ENCODE peak calls at places on chromosome X, in eight cellular contexts. W, R, U, T, Z, N, L and H are unnamed samples.

GRCh38 chrX:155279873-155280272 is 15.6 kb upstream of the RAB39B start:
- DNase-seq in W (no peak), R (no peak), U (no peak), T (no peak), Z (no peak), N (no peak), L (no peak), H (no peak)

GRCh38 chrX:26286836-26287235 is 70.9 kb downstream of the MAGEB5 start:
- DNase-seq in W (no peak), R (no peak), U (no peak), T (no peak), Z (no peak), N (no peak), L (no peak), H (no peak)

GRCh38 chrX:150730719-150731118 is 37.5 kb downstream of the MTMR1 start:
- DNase-seq in W (no peak), R (no peak), U (no peak), T (no peak), Z (no peak), N (no peak), L (no peak), H (no peak)

GRCh38 chrX:23694606-23695005 is 27.3 kb downstream of the PRDX4 start:
- DNase-seq in W (peak), R (peak), U (peak), T (no peak), Z (no peak), N (peak), L (peak), H (no peak)

GRCh38 chrX:72620550-72621145 is 48.0 kb upstream of the HDAC8 start:
- DNase-seq in W (peak), R (peak), U (no peak), T (no peak), Z (no peak), N (peak), L (peak), H (no peak)

GRCh38 chrX:112769034-112769433 is 71.6 kb downstream of the AMOT start:
- DNase-seq in W (no peak), R (no peak), U (no peak), T (no peak), Z (no peak), N (no peak), L (no peak), H (no peak)

GRCh38 chrX:101348452-101349222 is at the start of gene TIMM8A:
- DNase-seq in W (peak), R (peak), U (peak), T (peak), Z (no peak), N (peak), L (peak), H (no peak)

GRCh38 chrX:70769659-70770232 is 138.8 kb downstream of the TEX11 start:
- DNase-seq in W (no peak), R (no peak), U (no peak), T (no peak), Z (no peak), N (no peak), L (peak), H (peak)

GRCh38 chrX:16869393-16870094 is 618 bp downstream of the RBBP7 start:
- DNase-seq in W (no peak), R (peak), U (no peak), T (no peak), Z (no peak), N (peak), L (peak), H (no peak)

GRCh38 chrX:96704661-96705060 is 20.0 kb downstream of the DIAPH2 start:
- DNase-seq in W (no peak), R (no peak), U (no peak), T (no peak), Z (no peak), N (no peak), L (no peak), H (no peak)

GRCh38 chrX:151825927-151826471 is 86.7 kb upstream of the MAGEA4 start:
- DNase-seq in W (no peak), R (no peak), U (no peak), T (peak), Z (no peak), N (peak), L (peak), H (peak)

DNA sequence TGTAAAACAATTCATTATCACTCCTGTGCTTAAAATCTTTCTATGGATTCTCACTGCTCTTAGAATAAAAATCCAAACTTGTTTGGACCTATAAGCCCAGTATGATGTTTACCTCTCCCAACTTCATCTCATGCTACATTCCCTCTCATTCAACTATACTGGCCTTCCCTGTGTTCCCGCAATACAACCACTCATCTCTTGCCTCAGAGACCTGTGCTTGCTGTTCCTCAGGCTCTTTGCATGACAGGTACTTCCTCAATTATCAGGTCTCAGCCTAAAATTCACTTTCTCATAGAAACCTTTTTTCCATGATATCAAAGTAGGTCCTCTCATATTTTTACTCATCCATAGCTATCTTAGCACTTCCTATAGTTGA is 71.7 kb downstream of the ENOX2 start:
- DNase-seq in W (no peak), R (no peak), U (no peak), T (no peak), Z (no peak), N (no peak), L (no peak), H (no peak)
- TF ChIP-seq POLR2AphosphoS5 in W (no peak), R (no peak), U (no peak), T (no peak), Z (no peak), N (no peak), L (no peak), H (no peak)

GRCh38 chrX:1378306-1378758 is 13.6 kb downstream of the SLC25A6 start:
- DNase-seq in W (no peak), R (no peak), U (no peak), T (no peak), Z (no peak), N (no peak), L (no peak), H (no peak)
- TF ChIP-seq POLR2AphosphoS5 in W (no peak), R (no peak), U (peak), T (no peak), Z (no peak), N (no peak), L (no peak), H (no peak)

DNA sequence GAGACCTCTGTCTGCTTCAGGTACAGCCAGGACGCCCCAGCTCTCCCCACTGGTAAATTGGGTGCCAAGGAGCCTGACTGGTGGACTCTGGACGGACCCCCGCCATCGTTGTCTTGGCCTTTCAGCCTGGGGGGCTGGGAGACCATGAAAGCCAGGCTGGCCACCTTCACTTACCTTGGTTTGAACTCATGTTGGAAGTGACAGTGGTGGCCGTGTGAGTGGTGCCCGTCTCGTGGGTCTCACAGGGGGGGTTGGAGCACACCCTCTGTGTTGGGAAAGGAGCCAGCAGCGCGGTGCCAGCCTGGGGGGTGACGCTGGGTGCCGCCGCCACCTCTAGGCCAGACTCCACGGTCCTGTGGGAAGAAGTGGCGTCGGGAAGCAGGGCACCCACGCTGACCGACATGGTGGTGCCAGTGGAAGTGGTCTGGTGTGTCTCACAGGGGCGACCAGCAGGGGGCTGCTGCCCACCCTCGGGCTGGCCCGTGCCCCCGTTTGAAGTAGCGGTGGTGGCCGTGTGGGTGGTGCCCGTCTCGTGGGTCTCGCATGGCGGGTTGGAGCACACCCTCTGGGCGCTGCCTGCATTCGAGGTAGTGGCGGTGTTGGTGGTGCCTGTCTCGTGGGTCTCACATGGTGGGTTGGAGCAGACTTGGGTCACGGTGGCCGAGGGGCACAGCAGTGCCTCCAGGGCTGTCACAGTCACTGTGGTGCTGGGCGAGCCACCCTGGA is 9.6 kb upstream of the RENBP start:
- DNase-seq in W (no peak), R (no peak), U (no peak), T (no peak), Z (no peak), N (no peak), L (no peak), H (no peak)
- TF ChIP-seq POLR2AphosphoS5 in W (no peak), R (no peak), U (no peak), T (no peak), Z (no peak), N (no peak), L (no peak), H (no peak)

GRCh38 chrX:39688219-39688575 is 409.6 kb downstream of the BCOR start:
- DNase-seq in W (no peak), R (no peak), U (no peak), T (no peak), Z (no peak), N (no peak), L (no peak), H (no peak)

GRCh38 chrX:39689374-39690104 is 408.2 kb downstream of the BCOR start:
- DNase-seq in W (no peak), R (no peak), U (no peak), T (no peak), Z (no peak), N (no peak), L (peak), H (no peak)

GRCh38 chrX:39690541-39691415 is 407.0 kb downstream of the BCOR start:
- DNase-seq in W (no peak), R (no peak), U (no peak), T (no peak), Z (no peak), N (no peak), L (no peak), H (no peak)

GRCh38 chrX:39691724-39692123 is 406.0 kb downstream of the BCOR start:
- DNase-seq in W (no peak), R (no peak), U (no peak), T (no peak), Z (no peak), N (no peak), L (no peak), H (no peak)

GRCh38 chrX:39688576-39689373 is 409.0 kb downstream of the BCOR start:
- DNase-seq in W (no peak), R (peak), U (no peak), T (no peak), Z (no peak), N (peak), L (peak), H (no peak)
- TF ChIP-seq POLR2AphosphoS5 in W (no peak), R (peak), U (no peak), T (no peak), Z (no peak), N (no peak), L (no peak), H (no peak)

GRCh38 chrX:1534321-1535168 is 2.4 kb downstream of the P2RY8 start:
- DNase-seq in W (no peak), R (no peak), U (no peak), T (no peak), Z (no peak), N (no peak), L (peak), H (no peak)
- TF ChIP-seq POLR2AphosphoS5 in W (no peak), R (no peak), U (peak), T (no peak), Z (no peak), N (no peak), L (no peak), H (no peak)

GRCh38 chrX:47247999-47248320 is 15.2 kb downstream of the USP11 start:
- DNase-seq in W (no peak), R (no peak), U (no peak), T (no peak), Z (no peak), N (no peak), L (no peak), H (no peak)
- TF ChIP-seq POLR2AphosphoS5 in W (no peak), R (no peak), U (no peak), T (no peak), Z (no peak), N (no peak), L (no peak), H (no peak)

GRCh38 chrX:153944800-153945150 is 332 bp upstream of the RENBP start:
- DNase-seq in W (no peak), R (no peak), U (no peak), T (no peak), Z (no peak), N (no peak), L (no peak), H (no peak)

GRCh38 chrX:153948847-153949819 is 4.7 kb upstream of the RENBP start:
- DNase-seq in W (no peak), R (no peak), U (no peak), T (no peak), Z (no peak), N (peak), L (peak), H (no peak)

GRCh38 chrX:153948002-153948466 is 3.6 kb upstream of the RENBP start:
- DNase-seq in W (no peak), R (no peak), U (no peak), T (no peak), Z (no peak), N (no peak), L (no peak), H (no peak)

GRCh38 chrX:153945956-153946909 is 1.8 kb upstream of the RENBP start:
- DNase-seq in W (no peak), R (no peak), U (no peak), T (no peak), Z (no peak), N (no peak), L (no peak), H (no peak)

DNA sequence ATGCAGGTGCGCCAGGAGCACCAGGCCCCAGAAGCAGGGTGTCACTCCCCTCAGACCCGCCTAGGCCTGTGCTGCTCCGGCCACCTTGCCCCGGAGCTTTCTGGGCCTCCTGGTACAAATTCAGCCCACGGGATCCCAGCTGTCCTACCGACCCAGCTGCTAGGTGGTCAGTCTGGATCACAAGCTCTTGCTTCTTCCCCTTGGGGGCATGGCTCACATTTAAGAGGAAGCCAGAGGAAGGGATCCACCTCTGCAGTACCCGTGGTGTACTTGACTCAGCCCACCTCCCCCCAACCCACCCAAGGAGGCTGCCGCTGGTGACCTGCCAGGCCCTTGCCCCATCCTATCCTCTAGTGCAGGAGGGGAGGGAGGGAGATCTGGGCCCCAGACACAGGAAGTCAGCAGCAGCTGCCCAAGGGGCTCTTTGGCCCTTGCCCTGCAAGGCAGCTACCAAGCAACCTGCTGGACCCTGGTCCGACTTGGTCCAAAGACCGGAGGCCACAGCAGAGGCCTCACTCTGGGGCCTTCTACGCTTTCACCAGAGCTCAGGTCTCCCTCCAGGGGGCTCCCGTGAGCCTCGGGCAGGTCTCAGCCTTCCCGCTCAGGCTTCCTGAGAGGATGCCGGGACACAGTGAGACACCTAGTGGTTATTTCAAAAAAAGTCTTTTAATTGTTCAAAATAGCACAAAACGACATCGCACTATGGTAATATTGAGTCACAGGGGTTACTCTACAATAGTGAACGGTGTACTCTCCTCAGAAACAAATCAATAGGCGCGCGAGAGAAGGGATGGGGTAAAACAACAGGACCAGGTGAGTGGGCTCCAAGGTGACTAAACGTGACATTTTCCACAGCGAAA is 2.7 kb upstream of the RENBP start:
- DNase-seq in W (peak), R (peak), U (no peak), T (no peak), Z (no peak), N (peak), L (peak), H (no peak)
- TF ChIP-seq POLR2AphosphoS5 in W (no peak), R (no peak), U (peak), T (peak), Z (no peak), N (peak), L (no peak), H (no peak)

GRCh38 chrX:46573331-46573895 is at the start of gene CHST7:
- DNase-seq in W (peak), R (peak), U (no peak), T (no peak), Z (no peak), N (no peak), L (peak), H (no peak)
- TF ChIP-seq POLR2AphosphoS5 in W (peak), R (peak), U (no peak), T (no peak), Z (peak), N (no peak), L (no peak), H (no peak)

DNA sequence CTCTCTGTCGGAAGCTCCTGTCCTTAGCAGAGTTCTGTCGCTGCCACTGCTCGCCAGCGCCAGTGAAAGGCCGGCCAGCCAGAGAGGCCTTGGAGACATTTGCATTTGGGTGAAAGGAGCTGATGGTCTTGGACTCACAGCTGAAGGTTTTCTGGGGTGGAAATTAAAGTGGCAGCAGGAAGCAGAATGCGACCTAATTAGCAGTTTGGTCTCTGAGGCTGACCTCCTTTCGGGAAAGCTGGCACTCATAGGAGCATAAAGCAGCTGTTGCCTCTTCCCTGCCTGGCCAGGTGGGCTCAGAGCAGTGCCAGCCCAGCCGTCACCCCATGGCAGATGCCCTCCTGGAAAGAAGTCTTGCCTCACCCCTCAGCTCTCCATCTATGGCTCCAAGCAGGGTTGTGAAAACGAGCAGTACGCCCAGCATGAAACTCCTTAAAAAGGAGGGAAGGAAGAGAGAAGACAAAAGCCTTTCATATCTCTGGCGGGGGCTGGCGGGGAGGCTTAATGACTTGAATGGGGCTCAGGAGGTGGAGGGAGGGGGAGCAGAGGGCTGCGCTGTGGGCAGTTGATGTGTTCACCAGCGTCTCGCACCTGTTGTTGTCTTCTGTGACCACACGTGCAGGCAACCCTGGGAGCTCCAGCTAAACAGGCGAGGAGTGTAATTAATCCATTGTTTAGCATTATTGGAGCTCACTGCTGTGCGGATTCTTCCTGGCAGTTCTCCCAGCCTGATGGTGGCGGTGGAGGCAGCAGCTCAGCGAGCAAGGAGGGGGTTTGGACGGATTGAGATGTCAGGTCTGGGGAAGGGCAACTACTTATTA is 264.0 kb downstream of the MID1IP1 start:
- DNase-seq in W (no peak), R (no peak), U (no peak), T (no peak), Z (peak), N (no peak), L (peak), H (no peak)
- TF ChIP-seq POLR2AphosphoS5 in W (no peak), R (no peak), U (no peak), T (no peak), Z (no peak), N (no peak), L (no peak), H (no peak)

GRCh38 chrX:54181196-54181953 is 1.7 kb downstream of the FAM120C start:
- DNase-seq in W (no peak), R (no peak), U (no peak), T (no peak), Z (no peak), N (peak), L (no peak), H (no peak)
- TF ChIP-seq POLR2AphosphoS5 in W (no peak), R (no peak), U (no peak), T (no peak), Z (no peak), N (no peak), L (no peak), H (no peak)